ENCODE peak calls at places on chromosomes 16 and 17, in nine cellular contexts. C is activated gamma-delta T cell treated with Interleukin-2 at 50 U/mL for 16 hours; Y is cardiac muscle cell; G is activated T-helper 1 cell treated with anti-CD3 and anti-CD28 coated beads, Interleukin-2, amount 50 U/mL, for 16 hours; Q is BJ; S is fibroblast of mammary gland; P is activated naive CD4-positive, alpha-beta T cell treated with anti-CD3 and anti-CD28 coated beads for 36 hours; N is germinal center; H is non-pigmented ciliary epithelial cell. D is an unnamed sample.

GRCh38 chr17:75516255-75516618 is at the start of gene TSEN54:
- DNase-seq in C (peak), Y (peak), G (peak), Q (peak), S (peak), P (peak), N (peak), H (peak), D (peak)

GRCh38 chr17:56185491-56185890 is 32.2 kb downstream of the ANKFN1 start:
- DNase-seq in C (no peak), Y (no peak), G (no peak), Q (no peak), S (peak), P (no peak), N (no peak), H (no peak), D (no peak)

GRCh38 chr16:31092330-31092729 is 2.3 kb downstream of the VKORC1 start:
- DNase-seq in C (no peak), Y (no peak), G (no peak), Q (no peak), S (peak), P (no peak), N (no peak), H (no peak), D (no peak)

GRCh38 chr16:77860944-77861343 is 72.6 kb downstream of the VAT1L start:
- DNase-seq in C (no peak), Y (no peak), G (no peak), Q (no peak), S (no peak), P (no peak), N (no peak), H (no peak), D (no peak)

GRCh38 chr17:40032322-40033320 is 17.4 kb downstream of the CSF3 start:
- DNase-seq in C (no peak), Y (no peak), G (no peak), Q (no peak), S (no peak), P (no peak), N (no peak), H (no peak), D (no peak)

GRCh38 chr17:17445296-17445924 is 31.4 kb upstream of the MED9 start:
- DNase-seq in C (no peak), Y (no peak), G (no peak), Q (no peak), S (no peak), P (no peak), N (no peak), H (no peak), D (no peak)

GRCh38 chr17:62970617-62971016 is 4.6 kb downstream of the TANC2 start:
- DNase-seq in C (no peak), Y (no peak), G (no peak), Q (no peak), S (no peak), P (no peak), N (no peak), H (no peak), D (no peak)

GRCh38 chr17:50266384-50267073 is 7.7 kb upstream of the TMEM92 start:
- DNase-seq in C (no peak), Y (peak), G (no peak), Q (no peak), S (peak), P (no peak), N (no peak), H (peak), D (no peak)

GRCh38 chr17:4072487-4073157 is 70.2 kb downstream of the ZZEF1 start:
- DNase-seq in C (no peak), Y (peak), G (no peak), Q (peak), S (peak), P (no peak), N (no peak), H (peak), D (no peak)

GRCh38 chr17:58121925-58122324 is 26.3 kb upstream of the OR4D1 start:
- DNase-seq in C (peak), Y (peak), G (no peak), Q (no peak), S (peak), P (peak), N (no peak), H (no peak), D (no peak)

GRCh38 chr16:15439102-15439501 is 4.7 kb downstream of the BMERB1 start:
- DNase-seq in C (no peak), Y (no peak), G (no peak), Q (no peak), S (no peak), P (no peak), N (no peak), H (no peak), D (no peak)

GRCh38 chr17:52410781-52411180 is 252.3 kb upstream of the CA10 start:
- DNase-seq in C (no peak), Y (no peak), G (no peak), Q (no peak), S (no peak), P (no peak), N (no peak), H (no peak), D (no peak)

GRCh38 chr16:85350973-85351372 is 238.7 kb upstream of the CIBAR2 start:
- DNase-seq in C (no peak), Y (peak), G (no peak), Q (peak), S (peak), P (no peak), N (no peak), H (peak), D (no peak)

GRCh38 chr16:57848181-57848580 is 45.9 kb upstream of the KIFC3 start:
- DNase-seq in C (no peak), Y (no peak), G (no peak), Q (no peak), S (no peak), P (no peak), N (no peak), H (no peak), D (no peak)

GRCh38 chr16:86509759-86510464 is 415 bp upstream of the FOXF1 start:
- DNase-seq in C (no peak), Y (peak), G (no peak), Q (no peak), S (peak), P (peak), N (no peak), H (peak), D (no peak)

GRCh38 chr17:38674013-38674748 is 576 bp downstream of the EPOP start:
- DNase-seq in C (no peak), Y (no peak), G (no peak), Q (no peak), S (no peak), P (peak), N (peak), H (no peak), D (peak)

GRCh38 chr16:1108299-1109252 is 12.5 kb upstream of the C1QTNF8 start:
- DNase-seq in C (no peak), Y (peak), G (no peak), Q (no peak), S (peak), P (no peak), N (no peak), H (no peak), D (no peak)

GRCh38 chr17:41773190-41773588 is 13.3 kb downstream of the JUP start:
- DNase-seq in C (no peak), Y (peak), G (no peak), Q (peak), S (peak), P (no peak), N (no peak), H (peak), D (no peak)

GRCh38 chr16:47392114-47392513 is 68.7 kb downstream of the ITFG1 start:
- DNase-seq in C (no peak), Y (peak), G (no peak), Q (no peak), S (peak), P (peak), N (peak), H (peak), D (peak)

GRCh38 chr17:562174-562573 is 152.5 kb downstream of the VPS53 start:
- DNase-seq in C (no peak), Y (peak), G (no peak), Q (no peak), S (no peak), P (no peak), N (no peak), H (no peak), D (no peak)

GRCh38 chr16:2455081-2455845 is 4.6 kb upstream of the TEDC2 start:
- DNase-seq in C (no peak), Y (no peak), G (no peak), Q (no peak), S (no peak), P (peak), N (no peak), H (no peak), D (no peak)

GRCh38 chr16:58684001-58684353 is 593 bp downstream of the SLC38A7 start:
- DNase-seq in C (no peak), Y (peak), G (no peak), Q (no peak), S (peak), P (no peak), N (no peak), H (no peak), D (no peak)

GRCh38 chr16:79076039-79076767 is 524.3 kb downstream of the MAF start:
- DNase-seq in C (no peak), Y (no peak), G (no peak), Q (no peak), S (no peak), P (peak), N (no peak), H (no peak), D (no peak)

GRCh38 chr16:10940501-10941079 is 1.7 kb downstream of the DEXI start:
- DNase-seq in C (no peak), Y (no peak), G (no peak), Q (no peak), S (peak), P (no peak), N (no peak), H (no peak), D (no peak)

GRCh38 chr17:39218906-39219305 is 6.8 kb downstream of the STAC2 start:
- DNase-seq in C (no peak), Y (no peak), G (no peak), Q (no peak), S (no peak), P (no peak), N (no peak), H (no peak), D (no peak)

GRCh38 chr17:1002412-1002753 is 5.5 kb downstream of the TIMM22 start:
- DNase-seq in C (no peak), Y (no peak), G (no peak), Q (no peak), S (peak), P (no peak), N (no peak), H (no peak), D (no peak)

GRCh38 chr16:23020084-23020483 is 129.2 kb downstream of the USP31 start:
- DNase-seq in C (no peak), Y (no peak), G (no peak), Q (no peak), S (no peak), P (no peak), N (no peak), H (no peak), D (no peak)

GRCh38 chr17:81976332-81977210 is 858 bp upstream of the ASPSCR1 start:
- DNase-seq in C (no peak), Y (no peak), G (no peak), Q (no peak), S (no peak), P (peak), N (no peak), H (no peak), D (peak)

GRCh38 chr16:66842765-66843164 is 1.4 kb upstream of the CA7 start:
- DNase-seq in C (no peak), Y (no peak), G (no peak), Q (no peak), S (peak), P (no peak), N (no peak), H (peak), D (no peak)

GRCh38 chr17:27207073-27207511 is 86.8 kb upstream of the WSB1 start:
- DNase-seq in C (no peak), Y (peak), G (no peak), Q (peak), S (peak), P (no peak), N (no peak), H (no peak), D (no peak)

GRCh38 chr16:1887711-1888354 is 15.9 kb upstream of the MEIOB start:
- DNase-seq in C (no peak), Y (peak), G (no peak), Q (no peak), S (no peak), P (no peak), N (no peak), H (no peak), D (no peak)

GRCh38 chr17:29158515-29159275 is 21.5 kb downstream of the MYO18A start:
- DNase-seq in C (no peak), Y (peak), G (no peak), Q (no peak), S (no peak), P (no peak), N (no peak), H (no peak), D (no peak)

GRCh38 chr16:50602531-50603205 is 54.5 kb downstream of the NKD1 start:
- DNase-seq in C (peak), Y (no peak), G (peak), Q (no peak), S (no peak), P (peak), N (no peak), H (no peak), D (no peak)